ENCODE peak calls at places on chromosomes 13 and 19, in seven cellular contexts. One of them, this sample, is unnamed.

GRCh38 chr19:33808399-33808798 is 11.7 kb downstream of the KCTD15 start:
- DNase-seq in HepG2: no peak
- DNase-seq in IMR-90: no peak
- DNase-seq in GM12878: no peak
- DNase-seq in K562: no peak
- DNase-seq in HCT116: no peak
- DNase-seq in H1: no peak
- DNase-seq in this sample: no peak

GRCh38 chr19:4066176-4066606 is 508 bp downstream of the ZBTB7A start:
- DNase-seq in HepG2: no peak
- DNase-seq in IMR-90: no peak
- DNase-seq in GM12878: no peak
- DNase-seq in K562: no peak
- DNase-seq in HCT116: no peak
- DNase-seq in H1: no peak
- DNase-seq in this sample: no peak

GRCh38 chr19:31073485-31074221 is 275.6 kb downstream of the TSHZ3 start:
- DNase-seq in HepG2: no peak
- DNase-seq in IMR-90: no peak
- DNase-seq in GM12878: no peak
- DNase-seq in K562: no peak
- DNase-seq in HCT116: no peak
- DNase-seq in H1: no peak
- DNase-seq in this sample: no peak

GRCh38 chr13:41334810-41335209 is 23.7 kb downstream of the NAA16 start:
- DNase-seq in HepG2: no peak
- DNase-seq in IMR-90: no peak
- DNase-seq in GM12878: no peak
- DNase-seq in K562: no peak
- DNase-seq in HCT116: no peak
- DNase-seq in H1: no peak
- DNase-seq in this sample: no peak

GRCh38 chr13:81686877-81687276 is 1346.0 kb upstream of the SPRY2 start:
- DNase-seq in HepG2: no peak
- DNase-seq in IMR-90: no peak
- DNase-seq in GM12878: no peak
- DNase-seq in K562: no peak
- DNase-seq in HCT116: no peak
- DNase-seq in H1: no peak
- DNase-seq in this sample: no peak

GRCh38 chr19:2103308-2103707 is 6.6 kb downstream of the IZUMO4 start:
- DNase-seq in HepG2: no peak
- DNase-seq in IMR-90: no peak
- DNase-seq in GM12878: no peak
- DNase-seq in K562: no peak
- DNase-seq in HCT116: no peak
- DNase-seq in H1: no peak
- DNase-seq in this sample: no peak

GRCh38 chr19:38683393-38684077 is 36.1 kb downstream of the ACTN4 start:
- DNase-seq in HepG2: peak
- DNase-seq in IMR-90: peak
- DNase-seq in GM12878: no peak
- DNase-seq in K562: peak
- DNase-seq in HCT116: peak
- DNase-seq in H1: peak
- DNase-seq in this sample: peak

GRCh38 chr19:35712529-35712909 is 5.3 kb upstream of the KMT2B start:
- DNase-seq in HepG2: no peak
- DNase-seq in IMR-90: no peak
- DNase-seq in GM12878: no peak
- DNase-seq in K562: no peak
- DNase-seq in HCT116: no peak
- DNase-seq in H1: no peak
- DNase-seq in this sample: no peak

GRCh38 chr13:101514695-101515275 is 62.3 kb downstream of the ITGBL1 start:
- DNase-seq in HepG2: peak
- DNase-seq in IMR-90: peak
- DNase-seq in GM12878: no peak
- DNase-seq in K562: no peak
- DNase-seq in HCT116: peak
- DNase-seq in H1: no peak
- DNase-seq in this sample: peak

GRCh38 chr19:46787040-46787330 is 1.4 kb downstream of the SLC1A5 start:
- DNase-seq in HepG2: no peak
- DNase-seq in IMR-90: no peak
- DNase-seq in GM12878: no peak
- DNase-seq in K562: no peak
- DNase-seq in HCT116: no peak
- DNase-seq in H1: no peak
- DNase-seq in this sample: no peak

GRCh38 chr13:49053899-49054298 is 78.2 kb downstream of the FNDC3A start:
- DNase-seq in HepG2: no peak
- DNase-seq in IMR-90: no peak
- DNase-seq in GM12878: no peak
- DNase-seq in K562: no peak
- DNase-seq in HCT116: no peak
- DNase-seq in H1: no peak
- DNase-seq in this sample: no peak

GRCh38 chr13:27442071-27442647 is 8.2 kb downstream of the MTIF3 start:
- DNase-seq in HepG2: no peak
- DNase-seq in IMR-90: no peak
- DNase-seq in GM12878: no peak
- DNase-seq in K562: no peak
- DNase-seq in HCT116: no peak
- DNase-seq in H1: no peak
- DNase-seq in this sample: no peak

GRCh38 chr13:84641491-84641890 is 759.2 kb upstream of the SLITRK1 start:
- DNase-seq in HepG2: no peak
- DNase-seq in IMR-90: peak
- DNase-seq in GM12878: no peak
- DNase-seq in K562: no peak
- DNase-seq in HCT116: no peak
- DNase-seq in H1: no peak
- DNase-seq in this sample: no peak

GRCh38 chr19:21483589-21484170 is 21.7 kb upstream of the ZNF429 start:
- DNase-seq in HepG2: no peak
- DNase-seq in IMR-90: no peak
- DNase-seq in GM12878: no peak
- DNase-seq in K562: peak
- DNase-seq in HCT116: no peak
- DNase-seq in H1: peak
- DNase-seq in this sample: no peak

GRCh38 chr13:98026457-98026857 is 73.0 kb downstream of the IPO5 start:
- DNase-seq in HepG2: peak
- DNase-seq in IMR-90: peak
- DNase-seq in GM12878: no peak
- DNase-seq in K562: no peak
- DNase-seq in HCT116: no peak
- DNase-seq in H1: no peak
- DNase-seq in this sample: peak

GRCh38 chr13:97106323-97106722 is 112.0 kb upstream of the OXGR1 start:
- DNase-seq in HepG2: no peak
- DNase-seq in IMR-90: no peak
- DNase-seq in GM12878: no peak
- DNase-seq in K562: no peak
- DNase-seq in HCT116: no peak
- DNase-seq in H1: no peak
- DNase-seq in this sample: no peak

GRCh38 chr13:43763143-43763759 is 23.5 kb downstream of the ENOX1 start:
- DNase-seq in HepG2: no peak
- DNase-seq in IMR-90: no peak
- DNase-seq in GM12878: no peak
- DNase-seq in K562: no peak
- DNase-seq in HCT116: no peak
- DNase-seq in H1: no peak
- DNase-seq in this sample: no peak

GRCh38 chr13:99617474-99618255 is 116.4 kb downstream of the TM9SF2 start:
- DNase-seq in HepG2: peak
- DNase-seq in IMR-90: peak
- DNase-seq in GM12878: no peak
- DNase-seq in K562: peak
- DNase-seq in HCT116: peak
- DNase-seq in H1: no peak
- DNase-seq in this sample: peak

GRCh38 chr13:26220575-26220974 is 1.5 kb downstream of the RNF6 start:
- DNase-seq in HepG2: no peak
- DNase-seq in IMR-90: peak
- DNase-seq in GM12878: no peak
- DNase-seq in K562: no peak
- DNase-seq in HCT116: no peak
- DNase-seq in H1: no peak
- DNase-seq in this sample: no peak

GRCh38 chr13:68173111-68173510 is 943.0 kb upstream of the PCDH9 start:
- DNase-seq in HepG2: no peak
- DNase-seq in IMR-90: no peak
- DNase-seq in GM12878: no peak
- DNase-seq in K562: no peak
- DNase-seq in HCT116: no peak
- DNase-seq in H1: no peak
- DNase-seq in this sample: no peak

GRCh38 chr13:39408512-39408911 is 194.5 kb downstream of the LHFPL6 start:
- DNase-seq in HepG2: no peak
- DNase-seq in IMR-90: no peak
- DNase-seq in GM12878: no peak
- DNase-seq in K562: no peak
- DNase-seq in HCT116: no peak
- DNase-seq in H1: no peak
- DNase-seq in this sample: no peak

DNA sequence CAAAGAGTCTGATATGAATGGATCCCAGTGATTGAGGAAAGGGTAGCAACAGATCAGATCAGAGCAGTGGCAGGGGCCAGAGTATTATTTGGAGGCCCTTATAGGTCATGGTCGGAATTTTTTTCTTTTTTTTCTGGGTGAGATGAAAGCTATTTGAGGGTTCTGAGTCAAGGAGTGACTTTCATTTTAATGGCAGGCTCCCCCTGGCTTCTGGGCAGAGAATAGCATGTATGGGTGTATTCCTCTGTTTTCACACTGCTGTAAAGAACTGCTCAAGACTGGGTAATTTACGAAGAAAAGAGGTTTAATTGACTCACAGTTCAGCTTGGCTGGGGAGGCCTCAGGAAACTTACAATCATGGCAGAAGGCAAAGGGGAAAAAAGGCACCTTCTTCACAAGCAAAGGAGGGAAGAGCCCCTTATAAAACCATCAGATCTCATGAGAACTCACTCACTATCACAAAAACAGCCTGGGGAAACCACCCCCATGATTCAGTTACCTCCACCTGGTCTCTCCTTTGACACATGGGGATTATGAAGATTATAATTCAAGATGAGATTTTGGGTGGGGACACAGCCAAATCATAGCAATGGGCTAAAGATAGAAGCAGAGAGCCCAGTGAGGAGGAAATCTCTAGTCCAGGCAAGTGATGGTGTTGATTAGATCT is 3.0 kb upstream of the SLC6A16 start:
- DNase-seq in HepG2: peak
- DNase-seq in IMR-90: peak
- DNase-seq in GM12878: no peak
- DNase-seq in K562: peak
- DNase-seq in HCT116: peak
- DNase-seq in H1: no peak
- DNase-seq in this sample: peak
- TF ChIP-seq CEBPB in HepG2: no peak
- TF ChIP-seq CEBPB in IMR-90: no peak
- TF ChIP-seq CEBPB in GM12878: no peak
- TF ChIP-seq CEBPB in K562: no peak
- TF ChIP-seq CEBPB in HCT116: no peak
- TF ChIP-seq CEBPB in H1: no peak
- TF ChIP-seq CEBPB in this sample: no peak

GRCh38 chr19:5534787-5535586 is 32.8 kb downstream of the TINCR start:
- DNase-seq in HepG2: no peak
- DNase-seq in IMR-90: peak
- DNase-seq in GM12878: no peak
- DNase-seq in K562: peak
- DNase-seq in HCT116: peak
- DNase-seq in H1: no peak
- DNase-seq in this sample: no peak
- TF ChIP-seq CTCF in HepG2: peak
- TF ChIP-seq CTCF in IMR-90: peak
- TF ChIP-seq CTCF in GM12878: peak
- TF ChIP-seq CTCF in K562: peak
- TF ChIP-seq CTCF in HCT116: peak
- TF ChIP-seq CTCF in H1: peak
- TF ChIP-seq CTCF in this sample: peak

DNA sequence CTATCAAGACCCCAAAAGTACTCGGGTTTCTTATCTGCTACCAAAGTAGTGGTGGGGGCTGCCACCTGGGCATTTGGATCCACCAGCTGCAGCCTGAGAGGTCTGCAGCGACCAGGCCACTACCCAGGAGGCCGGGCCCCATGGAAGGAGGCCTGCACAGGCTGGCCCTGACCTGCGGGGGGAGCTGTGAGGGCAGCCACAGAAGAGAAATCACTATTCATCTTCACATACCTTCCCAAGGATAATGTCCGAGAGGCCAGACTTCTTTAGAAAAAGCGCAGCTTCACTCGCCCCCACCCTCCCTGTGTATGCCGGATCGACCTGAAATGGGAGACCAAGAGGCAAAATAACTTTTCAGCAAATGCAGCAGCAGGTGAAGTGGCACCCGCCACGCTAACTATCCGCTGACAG is 30.1 kb downstream of the EPS15L1 start:
- DNase-seq in HepG2: no peak
- DNase-seq in IMR-90: no peak
- DNase-seq in GM12878: no peak
- DNase-seq in K562: peak
- DNase-seq in HCT116: no peak
- DNase-seq in H1: no peak
- DNase-seq in this sample: peak
- TF ChIP-seq CEBPB in HepG2: no peak
- TF ChIP-seq CEBPB in IMR-90: no peak
- TF ChIP-seq CEBPB in GM12878: no peak
- TF ChIP-seq CEBPB in K562: no peak
- TF ChIP-seq CEBPB in HCT116: no peak
- TF ChIP-seq CEBPB in H1: no peak
- TF ChIP-seq CEBPB in this sample: no peak

DNA sequence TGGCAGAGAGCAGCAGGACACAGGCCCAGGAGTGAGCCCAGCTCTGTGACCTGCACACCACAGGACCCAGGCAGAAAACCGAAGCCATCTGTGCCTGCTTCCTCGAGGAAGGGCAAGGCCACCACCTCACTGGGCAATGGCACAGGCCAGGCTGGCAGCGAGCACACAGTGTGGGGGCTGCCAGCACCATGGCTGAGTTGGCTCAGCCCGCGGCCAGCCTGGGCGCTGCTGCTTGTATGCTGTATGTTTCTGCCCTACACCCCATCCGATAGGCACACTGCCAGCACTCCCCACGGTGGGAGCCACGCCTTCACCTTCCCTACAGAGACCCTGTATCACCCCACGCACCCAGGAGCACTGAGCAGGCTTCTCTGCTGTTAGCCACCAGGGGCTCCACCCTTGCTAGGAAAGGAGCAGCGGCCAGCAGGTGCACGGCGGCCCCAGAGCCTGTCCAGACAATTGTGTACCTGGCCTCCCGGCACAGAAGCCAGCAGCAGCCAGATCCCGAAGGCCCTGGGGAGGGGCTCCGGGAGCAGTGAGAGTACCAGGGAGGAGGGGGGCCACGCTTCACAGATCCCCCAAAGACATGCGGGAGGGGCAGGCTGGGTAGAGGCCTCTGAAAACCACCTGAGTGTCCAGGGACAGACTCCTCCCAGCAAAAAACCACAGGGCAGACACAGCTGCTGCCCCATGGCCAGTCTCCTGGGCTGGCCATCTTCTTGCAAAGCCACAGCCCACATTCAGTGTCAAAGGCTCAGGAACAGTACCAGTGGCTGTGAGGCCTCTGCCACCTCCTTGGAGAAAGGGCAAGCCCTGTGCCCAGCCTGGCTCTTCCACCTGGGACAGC is 56.1 kb downstream of the MLLT1 start:
- DNase-seq in HepG2: no peak
- DNase-seq in IMR-90: no peak
- DNase-seq in GM12878: no peak
- DNase-seq in K562: no peak
- DNase-seq in HCT116: no peak
- DNase-seq in H1: no peak
- DNase-seq in this sample: no peak
- TF ChIP-seq CTCF in HepG2: no peak
- TF ChIP-seq CTCF in IMR-90: no peak
- TF ChIP-seq CTCF in GM12878: no peak
- TF ChIP-seq CTCF in K562: no peak
- TF ChIP-seq CTCF in HCT116: no peak
- TF ChIP-seq CTCF in H1: no peak
- TF ChIP-seq CTCF in this sample: no peak